ENCODE peak calls at places on chromosomes 4 and X, in five cellular contexts. One of them, this sample, is unnamed. For H3K9me3, the result is how much of the 10 kb centered on the place peaks cover.

GRCh38 chrX:41594634-41595033 is 94.1 kb upstream of the GPR34 start:
- DNase-seq in OCI-LY7: no peak
- DNase-seq in adrenal gland: no peak
- DNase-seq in hepatocyte: no peak
- DNase-seq in pancreas: no peak
- DNase-seq in this sample: no peak

GRCh38 chr4:111027526-111027925 is 404.6 kb upstream of the PITX2 start:
- DNase-seq in hepatocyte: no peak
- DNase-seq in pancreas: no peak
- DNase-seq in adrenal gland: no peak
- DNase-seq in OCI-LY7: no peak
- DNase-seq in this sample: no peak

GRCh38 chrX:133364201-133364600 is 51.1 kb downstream of the GPC4 start:
- DNase-seq in pancreas: no peak
- DNase-seq in OCI-LY7: no peak
- DNase-seq in adrenal gland: no peak
- DNase-seq in hepatocyte: no peak
- DNase-seq in this sample: no peak

GRCh38 chr4:161254375-161254774 is 909.4 kb downstream of the FSTL5 start:
- DNase-seq in hepatocyte: no peak
- DNase-seq in pancreas: no peak
- DNase-seq in adrenal gland: no peak
- DNase-seq in OCI-LY7: no peak
- DNase-seq in this sample: no peak

GRCh38 chrX:30296408-30297254 is 12.6 kb downstream of the NR0B1 start:
- DNase-seq in hepatocyte: no peak
- DNase-seq in adrenal gland: no peak
- DNase-seq in OCI-LY7: no peak
- DNase-seq in pancreas: no peak
- DNase-seq in this sample: no peak

GRCh38 chr4:107719211-107719926 is 665 bp downstream of the PAPSS1 start:
- DNase-seq in pancreas: no peak
- DNase-seq in OCI-LY7: peak
- DNase-seq in hepatocyte: no peak
- DNase-seq in adrenal gland: peak
- DNase-seq in this sample: peak

GRCh38 chr4:99868126-99868596 is 26.1 kb downstream of the LAMTOR3 start:
- DNase-seq in adrenal gland: no peak
- DNase-seq in OCI-LY7: no peak
- DNase-seq in pancreas: no peak
- DNase-seq in hepatocyte: peak
- DNase-seq in this sample: peak

GRCh38 chrX:107482046-107482445 is 32.6 kb downstream of the FRMPD3 start:
- DNase-seq in pancreas: no peak
- DNase-seq in adrenal gland: no peak
- DNase-seq in OCI-LY7: no peak
- DNase-seq in hepatocyte: no peak
- DNase-seq in this sample: peak

GRCh38 chrX:96361844-96362243 is 322.8 kb upstream of the DIAPH2 start:
- DNase-seq in OCI-LY7: no peak
- DNase-seq in hepatocyte: no peak
- DNase-seq in pancreas: no peak
- DNase-seq in adrenal gland: no peak
- DNase-seq in this sample: no peak

GRCh38 chr4:56786955-56787354 is 34.5 kb downstream of the SPINK2 start:
- DNase-seq in adrenal gland: peak
- DNase-seq in OCI-LY7: no peak
- DNase-seq in hepatocyte: peak
- DNase-seq in pancreas: no peak
- DNase-seq in this sample: no peak

GRCh38 chrX:152733261-152733975 is at the start of the genes CSAG1 and MAGEA12:
- DNase-seq in adrenal gland: no peak
- DNase-seq in hepatocyte: no peak
- DNase-seq in OCI-LY7: no peak
- DNase-seq in pancreas: no peak
- DNase-seq in this sample: no peak

GRCh38 chr4:146212781-146213180 is 1.6 kb upstream of the REELD1 start:
- DNase-seq in adrenal gland: no peak
- DNase-seq in pancreas: no peak
- DNase-seq in OCI-LY7: no peak
- DNase-seq in hepatocyte: no peak
- DNase-seq in this sample: no peak

GRCh38 chrX:110509778-110510510 is 151.3 kb downstream of the RTL9 start:
- DNase-seq in hepatocyte: no peak
- DNase-seq in pancreas: no peak
- DNase-seq in adrenal gland: no peak
- DNase-seq in OCI-LY7: no peak
- DNase-seq in this sample: no peak

GRCh38 chr4:139977838-139978604 is 176.0 kb downstream of the MAML3 start:
- DNase-seq in pancreas: no peak
- DNase-seq in adrenal gland: no peak
- DNase-seq in OCI-LY7: no peak
- DNase-seq in hepatocyte: no peak
- DNase-seq in this sample: peak

GRCh38 chrX:10014462-10015373 is 47.6 kb downstream of the CLDN34 start:
- DNase-seq in OCI-LY7: peak
- DNase-seq in adrenal gland: peak
- DNase-seq in pancreas: peak
- DNase-seq in hepatocyte: peak
- DNase-seq in this sample: peak

GRCh38 chrX:107656965-107657364 is 28.7 kb downstream of the PRPS1 start:
- DNase-seq in pancreas: no peak
- DNase-seq in OCI-LY7: no peak
- DNase-seq in hepatocyte: no peak
- DNase-seq in adrenal gland: no peak
- DNase-seq in this sample: no peak

GRCh38 chr4:15322016-15322415 is 105.8 kb upstream of the C1QTNF7 start:
- DNase-seq in OCI-LY7: no peak
- DNase-seq in adrenal gland: no peak
- DNase-seq in hepatocyte: no peak
- DNase-seq in pancreas: no peak
- DNase-seq in this sample: no peak

GRCh38 chr4:182917182-182918043 is at the start of gene DCTD:
- DNase-seq in OCI-LY7: peak
- DNase-seq in hepatocyte: peak
- DNase-seq in adrenal gland: peak
- DNase-seq in pancreas: peak
- DNase-seq in this sample: peak

GRCh38 chrX:150582338-150582948 is 14.0 kb downstream of the MTM1 start:
- DNase-seq in OCI-LY7: no peak
- DNase-seq in adrenal gland: no peak
- DNase-seq in hepatocyte: no peak
- DNase-seq in pancreas: no peak
- DNase-seq in this sample: no peak

GRCh38 chrX:41553688-41554087 is 106.5 kb downstream of the NYX start:
- DNase-seq in OCI-LY7: no peak
- DNase-seq in adrenal gland: no peak
- DNase-seq in hepatocyte: no peak
- DNase-seq in pancreas: no peak
- DNase-seq in this sample: no peak

GRCh38 chr4:125317526-125317880 is 2.7 kb downstream of the FAT4 start:
- DNase-seq in hepatocyte: peak
- DNase-seq in adrenal gland: peak
- DNase-seq in OCI-LY7: no peak
- DNase-seq in pancreas: peak
- DNase-seq in this sample: no peak

GRCh38 chr4:74109894-74110605 is 11.1 kb upstream of the CXCL2 start:
- DNase-seq in OCI-LY7: no peak
- DNase-seq in pancreas: no peak
- DNase-seq in adrenal gland: no peak
- DNase-seq in hepatocyte: no peak
- DNase-seq in this sample: no peak

GRCh38 chrX:153371256-153371655 is 29.9 kb downstream of the PNMA6E start:
- DNase-seq in adrenal gland: peak
- DNase-seq in pancreas: no peak
- DNase-seq in OCI-LY7: no peak
- DNase-seq in hepatocyte: no peak
- DNase-seq in this sample: no peak

GRCh38 chrX:149909324-149910177 is 19.8 kb upstream of the HSFX4 start:
- DNase-seq in pancreas: no peak
- DNase-seq in OCI-LY7: no peak
- DNase-seq in hepatocyte: no peak
- DNase-seq in adrenal gland: no peak
- DNase-seq in this sample: no peak

GRCh38 chr4:166435449-166435848 is 562.4 kb downstream of the TLL1 start:
- DNase-seq in OCI-LY7: no peak
- DNase-seq in pancreas: no peak
- DNase-seq in hepatocyte: no peak
- DNase-seq in adrenal gland: no peak
- DNase-seq in this sample: no peak

GRCh38 chr4:78606035-78606434 is 54.5 kb downstream of the ANXA3 start:
- DNase-seq in pancreas: no peak
- DNase-seq in adrenal gland: no peak
- DNase-seq in hepatocyte: no peak
- DNase-seq in OCI-LY7: no peak
- DNase-seq in this sample: no peak

GRCh38 chr4:107862658-107863057 is 37.9 kb downstream of the SGMS2 start:
- DNase-seq in hepatocyte: peak
- DNase-seq in pancreas: no peak
- DNase-seq in adrenal gland: no peak
- DNase-seq in OCI-LY7: no peak
- DNase-seq in this sample: no peak

GRCh38 chr4:178339769-178340168 is 897.5 kb upstream of the AGA start:
- DNase-seq in pancreas: no peak
- DNase-seq in OCI-LY7: no peak
- DNase-seq in hepatocyte: no peak
- DNase-seq in adrenal gland: no peak
- DNase-seq in this sample: no peak

GRCh38 chr4:74501579-74501978 is 56.6 kb downstream of the AREG start:
- DNase-seq in OCI-LY7: no peak
- DNase-seq in adrenal gland: no peak
- DNase-seq in pancreas: no peak
- DNase-seq in hepatocyte: no peak
- DNase-seq in this sample: no peak

GRCh38 chr4:109748114-109748513 is 18.2 kb upstream of the PLA2G12A start:
- DNase-seq in hepatocyte: no peak
- DNase-seq in adrenal gland: no peak
- DNase-seq in pancreas: no peak
- DNase-seq in OCI-LY7: no peak
- DNase-seq in this sample: no peak

GRCh38 chr4:152680988-152681731 is 1.4 kb upstream of the TMEM154 start:
- DNase-seq in adrenal gland: no peak
- DNase-seq in OCI-LY7: peak
- DNase-seq in hepatocyte: no peak
- DNase-seq in pancreas: no peak
- DNase-seq in this sample: no peak

GRCh38 chr4:164318350-164318749 is 435.6 kb upstream of the SMIM31 start:
- DNase-seq in OCI-LY7: no peak
- DNase-seq in adrenal gland: no peak
- DNase-seq in hepatocyte: no peak
- DNase-seq in pancreas: no peak
- DNase-seq in this sample: no peak

GRCh38 chr4:138535316-138535715 is 293.2 kb upstream of the SLC7A11 start:
- DNase-seq in OCI-LY7: no peak
- DNase-seq in adrenal gland: no peak
- DNase-seq in hepatocyte: no peak
- DNase-seq in pancreas: no peak
- DNase-seq in this sample: no peak

GRCh38 chrX:3713225-3713936 is at the start of gene PRKX:
- DNase-seq in adrenal gland: no peak
- DNase-seq in pancreas: peak
- DNase-seq in OCI-LY7: peak
- DNase-seq in hepatocyte: peak
- DNase-seq in this sample: peak

GRCh38 chr4:142248946-142249345 is 597.2 kb downstream of the INPP4B start:
- DNase-seq in adrenal gland: no peak
- DNase-seq in pancreas: no peak
- DNase-seq in hepatocyte: no peak
- DNase-seq in OCI-LY7: no peak
- DNase-seq in this sample: no peak

DNA sequence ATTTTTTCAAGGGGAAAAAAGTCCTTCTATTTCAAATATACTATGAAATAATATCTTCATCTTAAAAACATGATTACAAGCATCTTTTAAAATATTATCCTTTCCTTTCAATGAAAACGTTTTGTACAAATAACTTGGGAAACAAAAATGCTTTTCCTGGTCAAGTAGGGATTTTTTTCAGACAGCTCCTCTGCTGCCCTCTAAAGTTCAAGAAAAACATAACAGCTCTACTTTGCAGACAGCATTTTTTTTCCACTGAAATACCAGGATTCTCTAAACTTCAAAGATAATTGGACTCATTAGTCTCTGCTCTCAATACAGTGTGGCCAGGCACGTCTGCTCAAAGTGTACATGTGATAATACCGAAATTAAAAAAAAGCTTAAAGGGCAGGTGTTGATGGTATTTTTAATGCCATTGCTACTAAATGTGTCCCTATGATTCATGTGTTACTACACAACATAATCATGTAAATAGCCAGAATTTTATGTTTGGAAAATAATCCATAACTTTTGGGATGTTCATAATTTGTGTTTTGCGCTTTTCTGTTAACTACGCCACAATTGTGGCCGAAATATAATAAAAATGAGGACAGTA is 479.0 kb downstream of the KCNIP4 start:
- DNase-seq in hepatocyte: peak
- DNase-seq in adrenal gland: no peak
- DNase-seq in OCI-LY7: peak
- DNase-seq in pancreas: no peak
- DNase-seq in this sample: no peak
- TF ChIP-seq CTCF in hepatocyte: peak
- TF ChIP-seq CTCF in adrenal gland: peak
- TF ChIP-seq CTCF in OCI-LY7: peak
- TF ChIP-seq CTCF in pancreas: peak
- TF ChIP-seq CTCF in this sample: peak

DNA sequence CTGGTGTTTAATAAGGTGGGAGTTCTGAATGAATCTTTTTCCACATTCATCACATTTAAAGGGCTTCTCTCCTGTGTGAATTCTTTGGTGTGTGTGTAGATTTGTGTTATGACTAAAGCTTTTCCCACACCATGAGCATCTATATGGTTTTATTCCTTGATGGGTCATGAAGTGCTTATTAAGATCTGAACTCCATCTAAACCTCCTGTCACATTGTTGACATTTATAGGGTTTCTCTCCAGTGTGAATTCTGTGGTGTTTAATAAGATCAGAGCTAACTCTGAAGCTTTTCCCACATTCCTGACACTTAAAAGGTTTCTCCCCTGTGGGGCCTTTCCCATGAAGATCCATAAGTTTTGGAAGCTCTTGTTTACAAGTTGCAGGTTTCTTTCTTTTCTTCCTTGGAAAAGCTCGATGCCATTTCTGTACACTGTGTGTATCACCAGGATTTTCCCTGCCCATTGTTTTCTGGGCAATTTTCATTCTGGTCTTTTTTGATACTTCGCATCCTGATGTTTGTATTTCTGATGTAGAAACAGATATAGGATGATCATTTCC is 21.9 kb upstream of the ETDC start:
- DNase-seq in pancreas: no peak
- DNase-seq in hepatocyte: no peak
- DNase-seq in OCI-LY7: no peak
- DNase-seq in adrenal gland: no peak
- DNase-seq in this sample: no peak
- H3K9me3 ChIP-seq in pancreas: under half
- H3K9me3 ChIP-seq in hepatocyte: under half
- H3K9me3 ChIP-seq in OCI-LY7: under half
- H3K9me3 ChIP-seq in adrenal gland: under half
- H3K9me3 ChIP-seq in this sample: under half

GRCh38 chrX:154444001-154444754 is at the start of gene FAM50A:
- DNase-seq in adrenal gland: peak
- DNase-seq in OCI-LY7: peak
- DNase-seq in pancreas: peak
- DNase-seq in hepatocyte: peak
- DNase-seq in this sample: peak
- TF ChIP-seq CTCF in adrenal gland: peak
- TF ChIP-seq CTCF in OCI-LY7: no peak
- TF ChIP-seq CTCF in pancreas: no peak
- TF ChIP-seq CTCF in hepatocyte: no peak
- TF ChIP-seq CTCF in this sample: peak

GRCh38 chr4:33339762-33340161 is 2619.6 kb downstream of the PCDH7 start:
- DNase-seq in OCI-LY7: no peak
- DNase-seq in hepatocyte: no peak
- DNase-seq in adrenal gland: no peak
- DNase-seq in pancreas: no peak
- DNase-seq in this sample: no peak
- H3K9me3 ChIP-seq in OCI-LY7: under half
- H3K9me3 ChIP-seq in hepatocyte: under half
- H3K9me3 ChIP-seq in adrenal gland: under half
- H3K9me3 ChIP-seq in pancreas: under half
- H3K9me3 ChIP-seq in this sample: under half